ENCODE peak calls at places on chromosomes 2 and 18, in four cellular contexts. Y is GM06990, I is SK-N-DZ, B is esophagus squamous epithelium. H is an unnamed sample.

GRCh38 chr2:136081582-136082210 is 36.3 kb downstream of the CXCR4 start:
- DNase-seq in B (no peak), I (no peak), Y (no peak), H (no peak)

GRCh38 chr2:190318931-190319556 is 582 bp downstream of the HIBCH start:
- DNase-seq in B (no peak), Y (no peak), I (peak; percentile 12), H (peak; percentile 25)

GRCh38 chr2:220789961-220790360 is 782.1 kb downstream of the EPHA4 start:
- DNase-seq in B (no peak), I (no peak), Y (no peak), H (no peak)

GRCh38 chr2:45761660-45762059 is 110.2 kb downstream of the PRKCE start:
- DNase-seq in I (peak; percentile 66), B (no peak), Y (no peak), H (no peak)

GRCh38 chr2:105814291-105814940 is 69.7 kb downstream of the NCK2 start:
- DNase-seq in B (no peak), I (no peak), Y (no peak), H (no peak)

GRCh38 chr2:23700627-23701026 is 226.3 kb downstream of the ATAD2B start:
- DNase-seq in Y (no peak), I (no peak), B (no peak), H (no peak)

GRCh38 chr2:23269747-23270146 is 115.2 kb upstream of the KLHL29 start:
- DNase-seq in I (no peak), B (no peak), Y (no peak), H (no peak)

GRCh38 chr2:21658907-21659306 is 535.1 kb downstream of the TDRD15 start:
- DNase-seq in B (no peak), Y (no peak), I (no peak), H (no peak)

GRCh38 chr2:239814136-239814916 is 210.8 kb downstream of the NDUFA10 start:
- DNase-seq in Y (no peak), B (no peak), I (no peak), H (no peak)

GRCh38 chr2:20868377-20868776 is 45.5 kb upstream of the LDAH start:
- DNase-seq in B (no peak), I (no peak), Y (peak; percentile 50), H (no peak)

GRCh38 chr18:6920099-6920955 is 190.8 kb downstream of the ARHGAP28 start:
- DNase-seq in I (peak; percentile 81), Y (no peak), B (no peak), H (peak; percentile 73)

GRCh38 chr2:131039101-131039440 is 54.2 kb downstream of the FAM168B start:
- DNase-seq in B (no peak), I (no peak), Y (no peak), H (no peak)

GRCh38 chr2:148967484-148967883 is 71.0 kb upstream of the LYPD6B start:
- DNase-seq in Y (no peak), I (no peak), B (no peak), H (no peak)

GRCh38 chr2:5453648-5454390 is 238.4 kb upstream of the SOX11 start:
- DNase-seq in Y (no peak), B (no peak), I (no peak), H (no peak)

GRCh38 chr2:23594079-23594494 is 209.1 kb downstream of the KLHL29 start:
- DNase-seq in B (no peak), I (no peak), Y (no peak), H (peak; percentile 31)

GRCh38 chr18:21703241-21703820 is 1.2 kb downstream of the ABHD3 start:
- DNase-seq in B (no peak), I (no peak), Y (peak; percentile 62), H (peak; percentile 71)

GRCh38 chr18:58788971-58789797 is 75.5 kb upstream of the ZNF532 start:
- DNase-seq in I (no peak), Y (no peak), B (no peak), H (no peak)

GRCh38 chr2:162184362-162184761 is 32.3 kb upstream of the GCG start:
- DNase-seq in Y (no peak), B (no peak), I (no peak), H (no peak)

GRCh38 chr2:154952346-154953010 is 254.0 kb downstream of the KCNJ3 start:
- DNase-seq in I (no peak), B (no peak), Y (no peak), H (no peak)

GRCh38 chr2:120759543-120760331 is 24.1 kb downstream of the GLI2 start:
- DNase-seq in B (no peak), Y (no peak), I (no peak), H (no peak)

GRCh38 chr2:121649652-121650553 is 641 bp upstream of the CLASP1 start:
- DNase-seq in I (peak; percentile 94), B (peak; percentile 35), Y (peak; percentile 81), H (peak; percentile 92)

GRCh38 chr2:224937887-224938286 is 104.4 kb downstream of the DOCK10 start:
- DNase-seq in I (peak; percentile 82), B (no peak), Y (no peak), H (no peak)

GRCh38 chr2:127091148-127091547 is 15.8 kb downstream of the BIN1 start:
- DNase-seq in I (no peak), B (no peak), Y (no peak), H (no peak)

GRCh38 chr2:9735335-9735734 is 104.5 kb upstream of the YWHAQ start:
- DNase-seq in Y (no peak), B (no peak), I (no peak), H (no peak)

GRCh38 chr18:45838302-45839070 is 13.0 kb downstream of the SIGLEC15 start:
- DNase-seq in I (no peak), B (no peak), Y (no peak), H (no peak)

GRCh38 chr2:35510641-35511040 is 844.9 kb upstream of the CRIM1 start:
- DNase-seq in I (no peak), Y (no peak), B (no peak), H (no peak)

GRCh38 chr2:64453710-64454315 is at the start of gene LGALSL:
- DNase-seq in B (no peak), Y (peak; percentile 79), I (peak; percentile 43), H (peak; percentile 93)

GRCh38 chr2:174786066-174786725 is 21.9 kb upstream of the CHRNA1 start:
- DNase-seq in I (no peak), Y (no peak), B (no peak), H (no peak)

GRCh38 chr2:174590346-174590745 is 7.3 kb downstream of the WIPF1 start:
- DNase-seq in B (no peak), Y (no peak), I (no peak), H (no peak)

GRCh38 chr2:27191107-27191829 is 20.6 kb upstream of the ATRAID start:
- DNase-seq in B (no peak), I (peak; percentile 57), Y (no peak), H (peak; percentile 53)

GRCh38 chr2:174603280-174603679 is 5.7 kb upstream of the WIPF1 start:
- DNase-seq in Y (no peak), I (peak; percentile 38), B (no peak), H (peak; percentile 52)

GRCh38 chr2:218447072-218447471 is 28.1 kb downstream of the VIL1 start:
- DNase-seq in I (no peak), Y (no peak), B (no peak), H (no peak)

GRCh38 chr2:136363921-136364320 is 246.0 kb upstream of the CXCR4 start:
- DNase-seq in Y (no peak), B (no peak), I (no peak), H (no peak)

GRCh38 chr18:69853061-69853460 is 94.6 kb downstream of the CD226 start:
- DNase-seq in I (no peak), Y (no peak), B (no peak), H (no peak)

GRCh38 chr2:20596973-20597867 is 53.7 kb downstream of the HS1BP3 start:
- DNase-seq in I (no peak), B (no peak), Y (no peak), H (peak; percentile 46)

GRCh38 chr2:45274190-45274926 is 265.1 kb upstream of the SIX2 start:
- DNase-seq in I (no peak), Y (no peak), B (no peak), H (no peak)

H was measured in transverse colon.